ENCODE peak calls at places on chromosomes 6 and 20, in ten cellular contexts. One of them, this sample, is unnamed.
A peak's percentile ranks its signal among the peaks of the same experiment; 100 is the strongest.

GRCh38 chr6:54860739-54861138 is 14.2 kb downstream of the FAM83B start:
- DNase-seq in HS-27A: no peak
- DNase-seq in activated CD4-positive, CD25-positive, alpha-beta regulatory T cell treated with anti-CD3 and anti-CD28 coated beads, Interleukin-2, amount 50 U/mL, for 16 hours: no peak
- DNase-seq in neural crest cell: no peak
- DNase-seq in NT2/D1: no peak
- DNase-seq in lower lobe of right lung: no peak
- DNase-seq in CD8-positive, alpha-beta T cell: no peak
- DNase-seq in left cardiac atrium: no peak
- DNase-seq in heart right ventricle: no peak
- DNase-seq in HT-29: no peak
- DNase-seq in this sample: no peak

GRCh38 chr20:10511507-10512231 is 76.6 kb downstream of the SLX4IP start:
- DNase-seq in HS-27A: peak; percentile 92
- DNase-seq in activated CD4-positive, CD25-positive, alpha-beta regulatory T cell treated with anti-CD3 and anti-CD28 coated beads, Interleukin-2, amount 50 U/mL, for 16 hours: peak; percentile 41
- DNase-seq in neural crest cell: no peak
- DNase-seq in NT2/D1: peak; percentile 44
- DNase-seq in lower lobe of right lung: peak; percentile 81
- DNase-seq in CD8-positive, alpha-beta T cell: peak; percentile 46
- DNase-seq in left cardiac atrium: peak; percentile 82
- DNase-seq in heart right ventricle: peak; percentile 54
- DNase-seq in HT-29: peak; percentile 83
- DNase-seq in this sample: no peak

GRCh38 chr6:165661416-165662001 is 1.5 kb downstream of the PDE10A start:
- DNase-seq in HS-27A: no peak
- DNase-seq in activated CD4-positive, CD25-positive, alpha-beta regulatory T cell treated with anti-CD3 and anti-CD28 coated beads, Interleukin-2, amount 50 U/mL, for 16 hours: no peak
- DNase-seq in neural crest cell: peak; percentile 32
- DNase-seq in NT2/D1: no peak
- DNase-seq in lower lobe of right lung: no peak
- DNase-seq in CD8-positive, alpha-beta T cell: no peak
- DNase-seq in left cardiac atrium: no peak
- DNase-seq in heart right ventricle: peak; percentile 30
- DNase-seq in HT-29: peak; percentile 44
- DNase-seq in this sample: peak; percentile 51

GRCh38 chr6:170278743-170279094 is 12.2 kb downstream of the DLL1 start:
- DNase-seq in HS-27A: no peak
- DNase-seq in activated CD4-positive, CD25-positive, alpha-beta regulatory T cell treated with anti-CD3 and anti-CD28 coated beads, Interleukin-2, amount 50 U/mL, for 16 hours: no peak
- DNase-seq in neural crest cell: no peak
- DNase-seq in NT2/D1: no peak
- DNase-seq in lower lobe of right lung: no peak
- DNase-seq in CD8-positive, alpha-beta T cell: no peak
- DNase-seq in left cardiac atrium: no peak
- DNase-seq in heart right ventricle: no peak
- DNase-seq in HT-29: no peak
- DNase-seq in this sample: no peak

GRCh38 chr6:170423814-170424633 is 117.5 kb downstream of the FAM120B start:
- DNase-seq in HS-27A: no peak
- DNase-seq in activated CD4-positive, CD25-positive, alpha-beta regulatory T cell treated with anti-CD3 and anti-CD28 coated beads, Interleukin-2, amount 50 U/mL, for 16 hours: no peak
- DNase-seq in neural crest cell: no peak
- DNase-seq in NT2/D1: no peak
- DNase-seq in lower lobe of right lung: no peak
- DNase-seq in CD8-positive, alpha-beta T cell: no peak
- DNase-seq in left cardiac atrium: no peak
- DNase-seq in heart right ventricle: no peak
- DNase-seq in HT-29: no peak
- DNase-seq in this sample: no peak

GRCh38 chr6:90135672-90136071 is 161.0 kb downstream of the BACH2 start:
- DNase-seq in HS-27A: no peak
- DNase-seq in activated CD4-positive, CD25-positive, alpha-beta regulatory T cell treated with anti-CD3 and anti-CD28 coated beads, Interleukin-2, amount 50 U/mL, for 16 hours: no peak
- DNase-seq in neural crest cell: no peak
- DNase-seq in NT2/D1: no peak
- DNase-seq in lower lobe of right lung: no peak
- DNase-seq in CD8-positive, alpha-beta T cell: no peak
- DNase-seq in left cardiac atrium: no peak
- DNase-seq in heart right ventricle: no peak
- DNase-seq in HT-29: no peak
- DNase-seq in this sample: no peak

GRCh38 chr6:111172563-111172962 is 85.3 kb downstream of the SLC16A10 start:
- DNase-seq in HS-27A: no peak
- DNase-seq in activated CD4-positive, CD25-positive, alpha-beta regulatory T cell treated with anti-CD3 and anti-CD28 coated beads, Interleukin-2, amount 50 U/mL, for 16 hours: no peak
- DNase-seq in neural crest cell: no peak
- DNase-seq in NT2/D1: no peak
- DNase-seq in lower lobe of right lung: no peak
- DNase-seq in CD8-positive, alpha-beta T cell: no peak
- DNase-seq in left cardiac atrium: no peak
- DNase-seq in heart right ventricle: no peak
- DNase-seq in HT-29: no peak
- DNase-seq in this sample: no peak

GRCh38 chr6:170038251-170038650 is 252.6 kb downstream of the DLL1 start:
- DNase-seq in HS-27A: no peak
- DNase-seq in activated CD4-positive, CD25-positive, alpha-beta regulatory T cell treated with anti-CD3 and anti-CD28 coated beads, Interleukin-2, amount 50 U/mL, for 16 hours: no peak
- DNase-seq in neural crest cell: peak; percentile 8
- DNase-seq in NT2/D1: peak; percentile 44
- DNase-seq in lower lobe of right lung: peak; percentile 41
- DNase-seq in CD8-positive, alpha-beta T cell: no peak
- DNase-seq in left cardiac atrium: no peak
- DNase-seq in heart right ventricle: no peak
- DNase-seq in HT-29: no peak
- DNase-seq in this sample: no peak

GRCh38 chr6:22892452-22892851 is 323.1 kb downstream of the HDGFL1 start:
- DNase-seq in HS-27A: peak; percentile 90
- DNase-seq in activated CD4-positive, CD25-positive, alpha-beta regulatory T cell treated with anti-CD3 and anti-CD28 coated beads, Interleukin-2, amount 50 U/mL, for 16 hours: no peak
- DNase-seq in neural crest cell: no peak
- DNase-seq in NT2/D1: no peak
- DNase-seq in lower lobe of right lung: no peak
- DNase-seq in CD8-positive, alpha-beta T cell: no peak
- DNase-seq in left cardiac atrium: no peak
- DNase-seq in heart right ventricle: no peak
- DNase-seq in HT-29: no peak
- DNase-seq in this sample: no peak

GRCh38 chr6:125507987-125508655 is 206.4 kb upstream of the HDDC2 start:
- DNase-seq in HS-27A: no peak
- DNase-seq in activated CD4-positive, CD25-positive, alpha-beta regulatory T cell treated with anti-CD3 and anti-CD28 coated beads, Interleukin-2, amount 50 U/mL, for 16 hours: no peak
- DNase-seq in neural crest cell: no peak
- DNase-seq in NT2/D1: no peak
- DNase-seq in lower lobe of right lung: no peak
- DNase-seq in CD8-positive, alpha-beta T cell: no peak
- DNase-seq in left cardiac atrium: no peak
- DNase-seq in heart right ventricle: no peak
- DNase-seq in HT-29: no peak
- DNase-seq in this sample: no peak

GRCh38 chr6:2081155-2082138 is 164.0 kb downstream of the GMDS start:
- DNase-seq in HS-27A: no peak
- DNase-seq in activated CD4-positive, CD25-positive, alpha-beta regulatory T cell treated with anti-CD3 and anti-CD28 coated beads, Interleukin-2, amount 50 U/mL, for 16 hours: no peak
- DNase-seq in neural crest cell: no peak
- DNase-seq in NT2/D1: no peak
- DNase-seq in lower lobe of right lung: no peak
- DNase-seq in CD8-positive, alpha-beta T cell: peak; percentile 6
- DNase-seq in left cardiac atrium: no peak
- DNase-seq in heart right ventricle: no peak
- DNase-seq in HT-29: no peak
- DNase-seq in this sample: no peak

GRCh38 chr20:39165099-39165498 is 203.0 kb downstream of the DHX35 start:
- DNase-seq in HS-27A: no peak
- DNase-seq in activated CD4-positive, CD25-positive, alpha-beta regulatory T cell treated with anti-CD3 and anti-CD28 coated beads, Interleukin-2, amount 50 U/mL, for 16 hours: no peak
- DNase-seq in neural crest cell: no peak
- DNase-seq in NT2/D1: no peak
- DNase-seq in lower lobe of right lung: no peak
- DNase-seq in CD8-positive, alpha-beta T cell: no peak
- DNase-seq in left cardiac atrium: no peak
- DNase-seq in heart right ventricle: no peak
- DNase-seq in HT-29: no peak
- DNase-seq in this sample: no peak

GRCh38 chr20:45368221-45368980 is 5.4 kb downstream of the SYS1 start:
- DNase-seq in HS-27A: no peak
- DNase-seq in activated CD4-positive, CD25-positive, alpha-beta regulatory T cell treated with anti-CD3 and anti-CD28 coated beads, Interleukin-2, amount 50 U/mL, for 16 hours: no peak
- DNase-seq in neural crest cell: no peak
- DNase-seq in NT2/D1: no peak
- DNase-seq in lower lobe of right lung: peak; percentile 60
- DNase-seq in CD8-positive, alpha-beta T cell: peak; percentile 20
- DNase-seq in left cardiac atrium: no peak
- DNase-seq in heart right ventricle: no peak
- DNase-seq in HT-29: no peak
- DNase-seq in this sample: no peak

GRCh38 chr6:161257778-161258457 is 15.9 kb downstream of the AGPAT4 start:
- DNase-seq in HS-27A: no peak
- DNase-seq in activated CD4-positive, CD25-positive, alpha-beta regulatory T cell treated with anti-CD3 and anti-CD28 coated beads, Interleukin-2, amount 50 U/mL, for 16 hours: no peak
- DNase-seq in neural crest cell: no peak
- DNase-seq in NT2/D1: no peak
- DNase-seq in lower lobe of right lung: no peak
- DNase-seq in CD8-positive, alpha-beta T cell: no peak
- DNase-seq in left cardiac atrium: peak; percentile 35
- DNase-seq in heart right ventricle: no peak
- DNase-seq in HT-29: no peak
- DNase-seq in this sample: no peak

GRCh38 chr20:56515657-56516381 is 8.7 kb upstream of the FAM209A start:
- DNase-seq in HS-27A: no peak
- DNase-seq in activated CD4-positive, CD25-positive, alpha-beta regulatory T cell treated with anti-CD3 and anti-CD28 coated beads, Interleukin-2, amount 50 U/mL, for 16 hours: no peak
- DNase-seq in neural crest cell: no peak
- DNase-seq in NT2/D1: no peak
- DNase-seq in lower lobe of right lung: no peak
- DNase-seq in CD8-positive, alpha-beta T cell: no peak
- DNase-seq in left cardiac atrium: no peak
- DNase-seq in heart right ventricle: no peak
- DNase-seq in HT-29: peak; percentile 35
- DNase-seq in this sample: no peak